ENCODE peak calls at places on chromosomes 4 and X, in nine cellular contexts. One of them, this sample, is unnamed.

GRCh38 chr4:128385683-128386304 is 98.2 kb upstream of the PGRMC2 start:
- DNase-seq in H1: no peak
- DNase-seq in lower lobe of right lung: no peak
- DNase-seq in tibial nerve: no peak
- DNase-seq in body of pancreas: no peak
- DNase-seq in CD4-positive, alpha-beta T cell: no peak
- DNase-seq in CD8-positive, alpha-beta T cell: no peak
- DNase-seq in esophagus squamous epithelium: no peak
- DNase-seq in WERI-Rb-1: no peak
- DNase-seq in this sample: no peak

GRCh38 chrX:84187501-84188319 is at the start of gene RPS6KA6:
- DNase-seq in CD4-positive, alpha-beta T cell: no peak
- DNase-seq in esophagus squamous epithelium: no peak
- DNase-seq in body of pancreas: peak; percentile 34
- DNase-seq in lower lobe of right lung: peak; percentile 39
- DNase-seq in tibial nerve: peak; percentile 4
- DNase-seq in H1: peak; percentile 61
- DNase-seq in CD8-positive, alpha-beta T cell: no peak
- DNase-seq in WERI-Rb-1: peak; percentile 22
- DNase-seq in this sample: peak; percentile 48

GRCh38 chr4:139042981-139043460 is 27.4 kb downstream of the NOCT start:
- DNase-seq in CD8-positive, alpha-beta T cell: no peak
- DNase-seq in body of pancreas: no peak
- DNase-seq in WERI-Rb-1: no peak
- DNase-seq in H1: peak; percentile 45
- DNase-seq in CD4-positive, alpha-beta T cell: no peak
- DNase-seq in esophagus squamous epithelium: no peak
- DNase-seq in tibial nerve: peak; percentile 16
- DNase-seq in lower lobe of right lung: no peak
- DNase-seq in this sample: no peak

GRCh38 chrX:69415698-69416097 is 88.4 kb upstream of the NALF2 start:
- DNase-seq in tibial nerve: no peak
- DNase-seq in CD8-positive, alpha-beta T cell: no peak
- DNase-seq in body of pancreas: no peak
- DNase-seq in esophagus squamous epithelium: no peak
- DNase-seq in H1: no peak
- DNase-seq in WERI-Rb-1: no peak
- DNase-seq in lower lobe of right lung: no peak
- DNase-seq in CD4-positive, alpha-beta T cell: no peak
- DNase-seq in this sample: no peak

GRCh38 chrX:14080031-14080430 is 50.3 kb upstream of the GEMIN8 start:
- DNase-seq in lower lobe of right lung: no peak
- DNase-seq in esophagus squamous epithelium: no peak
- DNase-seq in H1: no peak
- DNase-seq in body of pancreas: no peak
- DNase-seq in CD4-positive, alpha-beta T cell: no peak
- DNase-seq in CD8-positive, alpha-beta T cell: no peak
- DNase-seq in WERI-Rb-1: no peak
- DNase-seq in tibial nerve: no peak
- DNase-seq in this sample: no peak

GRCh38 chr4:185261971-185262370 is 52.6 kb downstream of the SNX25 start:
- DNase-seq in lower lobe of right lung: no peak
- DNase-seq in body of pancreas: peak; percentile 15
- DNase-seq in WERI-Rb-1: no peak
- DNase-seq in CD8-positive, alpha-beta T cell: no peak
- DNase-seq in esophagus squamous epithelium: no peak
- DNase-seq in tibial nerve: no peak
- DNase-seq in CD4-positive, alpha-beta T cell: no peak
- DNase-seq in H1: no peak
- DNase-seq in this sample: no peak

GRCh38 chr4:78213218-78213617 is 156.1 kb downstream of the FRAS1 start:
- DNase-seq in esophagus squamous epithelium: no peak
- DNase-seq in H1: no peak
- DNase-seq in lower lobe of right lung: no peak
- DNase-seq in tibial nerve: no peak
- DNase-seq in CD4-positive, alpha-beta T cell: no peak
- DNase-seq in WERI-Rb-1: no peak
- DNase-seq in CD8-positive, alpha-beta T cell: no peak
- DNase-seq in body of pancreas: peak; percentile 34
- DNase-seq in this sample: no peak

GRCh38 chr4:86249074-86249473 is 110.8 kb downstream of the MAPK10 start:
- DNase-seq in lower lobe of right lung: no peak
- DNase-seq in WERI-Rb-1: no peak
- DNase-seq in CD4-positive, alpha-beta T cell: no peak
- DNase-seq in CD8-positive, alpha-beta T cell: no peak
- DNase-seq in H1: no peak
- DNase-seq in esophagus squamous epithelium: no peak
- DNase-seq in tibial nerve: no peak
- DNase-seq in body of pancreas: no peak
- DNase-seq in this sample: no peak

GRCh38 chrX:148572332-148572731 is 71.9 kb downstream of the AFF2 start:
- DNase-seq in body of pancreas: no peak
- DNase-seq in tibial nerve: no peak
- DNase-seq in lower lobe of right lung: no peak
- DNase-seq in CD8-positive, alpha-beta T cell: no peak
- DNase-seq in H1: no peak
- DNase-seq in WERI-Rb-1: no peak
- DNase-seq in esophagus squamous epithelium: no peak
- DNase-seq in CD4-positive, alpha-beta T cell: no peak
- DNase-seq in this sample: no peak

GRCh38 chrX:125205084-125205917 is 114.4 kb upstream of the TEX13C start:
- DNase-seq in H1: peak; percentile 57
- DNase-seq in esophagus squamous epithelium: no peak
- DNase-seq in lower lobe of right lung: peak; percentile 37
- DNase-seq in body of pancreas: peak; percentile 69
- DNase-seq in CD8-positive, alpha-beta T cell: no peak
- DNase-seq in tibial nerve: no peak
- DNase-seq in WERI-Rb-1: no peak
- DNase-seq in CD4-positive, alpha-beta T cell: no peak
- DNase-seq in this sample: peak; percentile 77

GRCh38 chr4:169115897-169116254 is 105.8 kb upstream of the CBR4 start:
- DNase-seq in tibial nerve: no peak
- DNase-seq in CD4-positive, alpha-beta T cell: no peak
- DNase-seq in WERI-Rb-1: no peak
- DNase-seq in CD8-positive, alpha-beta T cell: no peak
- DNase-seq in esophagus squamous epithelium: no peak
- DNase-seq in body of pancreas: peak; percentile 67
- DNase-seq in H1: no peak
- DNase-seq in lower lobe of right lung: peak; percentile 49
- DNase-seq in this sample: no peak

GRCh38 chr4:70315928-70316327 is 18.9 kb upstream of the CABS1 start:
- DNase-seq in CD4-positive, alpha-beta T cell: no peak
- DNase-seq in lower lobe of right lung: no peak
- DNase-seq in H1: no peak
- DNase-seq in tibial nerve: no peak
- DNase-seq in CD8-positive, alpha-beta T cell: no peak
- DNase-seq in WERI-Rb-1: no peak
- DNase-seq in esophagus squamous epithelium: no peak
- DNase-seq in body of pancreas: no peak
- DNase-seq in this sample: no peak

GRCh38 chr4:188941524-188942109 is 802.4 kb downstream of the TRIML1 start:
- DNase-seq in body of pancreas: no peak
- DNase-seq in H1: no peak
- DNase-seq in CD8-positive, alpha-beta T cell: no peak
- DNase-seq in WERI-Rb-1: no peak
- DNase-seq in CD4-positive, alpha-beta T cell: no peak
- DNase-seq in esophagus squamous epithelium: no peak
- DNase-seq in tibial nerve: no peak
- DNase-seq in lower lobe of right lung: no peak
- DNase-seq in this sample: peak; percentile 18

GRCh38 chr4:88457307-88458090 is 580 bp downstream of the HERC5 start:
- DNase-seq in CD4-positive, alpha-beta T cell: peak; percentile 20
- DNase-seq in WERI-Rb-1: peak; percentile 42
- DNase-seq in CD8-positive, alpha-beta T cell: peak; percentile 26
- DNase-seq in lower lobe of right lung: peak; percentile 62
- DNase-seq in H1: no peak
- DNase-seq in tibial nerve: peak; percentile 11
- DNase-seq in body of pancreas: peak; percentile 68
- DNase-seq in esophagus squamous epithelium: no peak
- DNase-seq in this sample: peak; percentile 35

GRCh38 chr4:152486414-152487389 is 49.2 kb downstream of the FBXW7 start:
- DNase-seq in body of pancreas: no peak
- DNase-seq in lower lobe of right lung: no peak
- DNase-seq in tibial nerve: no peak
- DNase-seq in WERI-Rb-1: no peak
- DNase-seq in esophagus squamous epithelium: no peak
- DNase-seq in CD4-positive, alpha-beta T cell: no peak
- DNase-seq in CD8-positive, alpha-beta T cell: no peak
- DNase-seq in H1: no peak
- DNase-seq in this sample: no peak

GRCh38 chrX:67998540-67998939 is 434.8 kb downstream of the OPHN1 start:
- DNase-seq in CD4-positive, alpha-beta T cell: no peak
- DNase-seq in H1: no peak
- DNase-seq in lower lobe of right lung: no peak
- DNase-seq in CD8-positive, alpha-beta T cell: no peak
- DNase-seq in esophagus squamous epithelium: no peak
- DNase-seq in body of pancreas: no peak
- DNase-seq in tibial nerve: no peak
- DNase-seq in WERI-Rb-1: no peak
- DNase-seq in this sample: no peak
- H3K9me3 ChIP-seq in CD4-positive, alpha-beta T cell: no peaks in the 10 kb centered on the region
- H3K9me3 ChIP-seq in H1: no peaks in the 10 kb centered on the region
- H3K9me3 ChIP-seq in lower lobe of right lung: peaks cover 6% of the 10 kb centered on the region
- H3K9me3 ChIP-seq in CD8-positive, alpha-beta T cell: no peaks in the 10 kb centered on the region
- H3K9me3 ChIP-seq in esophagus squamous epithelium: no peaks in the 10 kb centered on the region
- H3K9me3 ChIP-seq in body of pancreas: no peaks in the 10 kb centered on the region
- H3K9me3 ChIP-seq in tibial nerve: no peaks in the 10 kb centered on the region
- H3K9me3 ChIP-seq in WERI-Rb-1: no peaks in the 10 kb centered on the region
- H3K9me3 ChIP-seq in this sample: no peaks in the 10 kb centered on the region

DNA sequence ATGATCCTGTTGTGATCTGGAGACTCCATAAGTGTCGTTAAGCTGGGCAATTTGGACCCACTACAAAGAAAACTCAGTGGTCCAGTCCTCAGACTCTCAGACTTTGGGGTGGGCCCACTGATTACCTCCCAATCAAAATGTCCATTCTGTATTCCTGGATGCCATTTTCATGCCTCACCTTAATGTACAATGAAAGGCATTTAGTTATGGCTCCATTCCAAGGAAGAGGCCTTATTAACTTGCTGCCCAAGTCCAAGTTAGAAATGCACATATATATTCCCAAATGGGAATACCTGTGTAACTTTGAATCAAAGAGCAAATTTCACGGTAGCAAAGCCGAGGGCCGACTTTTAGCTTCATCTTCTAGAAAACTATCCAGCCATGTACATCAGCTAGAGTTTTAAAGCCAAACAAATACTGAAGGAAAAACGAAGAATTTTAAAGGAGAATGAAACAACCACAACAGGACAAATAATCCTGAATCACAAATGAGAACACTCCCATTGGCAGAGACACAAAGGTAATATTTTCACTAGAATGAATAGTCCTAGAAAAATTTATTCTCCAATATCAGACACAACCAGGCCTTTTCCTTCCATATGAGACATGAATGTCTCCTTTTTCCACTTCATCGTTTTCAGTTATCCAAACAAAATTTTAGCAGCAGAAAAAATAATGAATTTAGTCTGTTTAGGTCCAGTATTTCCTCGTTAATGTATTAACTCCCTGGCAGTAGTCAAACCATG is 63.7 kb upstream of the HHIP start:
- DNase-seq in body of pancreas: no peak
- DNase-seq in tibial nerve: no peak
- DNase-seq in CD8-positive, alpha-beta T cell: no peak
- DNase-seq in H1: no peak
- DNase-seq in WERI-Rb-1: no peak
- DNase-seq in esophagus squamous epithelium: no peak
- DNase-seq in CD4-positive, alpha-beta T cell: no peak
- DNase-seq in lower lobe of right lung: no peak
- DNase-seq in this sample: no peak
- H3K27me3 ChIP-seq in body of pancreas: no peaks in the 10 kb centered on the region
- H3K27me3 ChIP-seq in tibial nerve: no peaks in the 10 kb centered on the region
- H3K27me3 ChIP-seq in CD8-positive, alpha-beta T cell: no peaks in the 10 kb centered on the region
- H3K27me3 ChIP-seq in H1: no peaks in the 10 kb centered on the region
- H3K27me3 ChIP-seq in WERI-Rb-1: no peaks in the 10 kb centered on the region
- H3K27me3 ChIP-seq in esophagus squamous epithelium: no peaks in the 10 kb centered on the region
- H3K27me3 ChIP-seq in CD4-positive, alpha-beta T cell: no peaks in the 10 kb centered on the region
- H3K27me3 ChIP-seq in lower lobe of right lung: no peaks in the 10 kb centered on the region
- H3K27me3 ChIP-seq in this sample: no peaks in the 10 kb centered on the region

DNA sequence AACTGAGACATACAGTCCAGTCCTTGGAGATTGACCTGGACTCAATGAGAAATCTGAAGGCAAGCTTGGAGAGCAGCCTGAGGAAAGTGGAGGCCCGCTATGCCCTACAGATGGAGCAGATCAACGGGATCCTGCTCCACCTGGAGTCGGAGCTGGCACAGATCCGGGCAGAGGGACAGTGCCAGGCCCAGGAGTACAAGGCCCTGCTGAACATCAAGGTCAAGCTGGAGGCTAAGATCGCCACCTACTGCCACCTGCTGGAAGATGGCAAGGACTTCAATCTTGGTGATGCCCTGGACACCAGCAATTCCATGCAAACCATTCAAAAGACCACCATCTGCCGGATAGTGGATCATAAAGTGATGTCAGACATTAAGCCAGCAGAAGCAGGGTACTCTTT is 20.4 kb upstream of the FRMPD3 start:
- DNase-seq in body of pancreas: peak; percentile 74
- DNase-seq in tibial nerve: no peak
- DNase-seq in lower lobe of right lung: no peak
- DNase-seq in H1: peak; percentile 49
- DNase-seq in CD8-positive, alpha-beta T cell: no peak
- DNase-seq in WERI-Rb-1: peak; percentile 53
- DNase-seq in CD4-positive, alpha-beta T cell: peak; percentile 2
- DNase-seq in esophagus squamous epithelium: no peak
- DNase-seq in this sample: peak; percentile 51
- TF ChIP-seq CTCF in body of pancreas: peak; percentile 41
- TF ChIP-seq CTCF in tibial nerve: peak; percentile 10
- TF ChIP-seq CTCF in lower lobe of right lung: peak; percentile 30
- TF ChIP-seq CTCF in H1: peak; percentile 37
- TF ChIP-seq CTCF in CD8-positive, alpha-beta T cell: no peak
- TF ChIP-seq CTCF in WERI-Rb-1: peak; percentile 65
- TF ChIP-seq CTCF in CD4-positive, alpha-beta T cell: peak; percentile 20
- TF ChIP-seq CTCF in esophagus squamous epithelium: peak; percentile 32
- TF ChIP-seq CTCF in this sample: peak; percentile 19

GRCh38 chr4:19309365-19309764 is 942.3 kb upstream of the SLIT2 start:
- DNase-seq in tibial nerve: no peak
- DNase-seq in CD4-positive, alpha-beta T cell: no peak
- DNase-seq in CD8-positive, alpha-beta T cell: no peak
- DNase-seq in WERI-Rb-1: no peak
- DNase-seq in body of pancreas: no peak
- DNase-seq in lower lobe of right lung: no peak
- DNase-seq in H1: no peak
- DNase-seq in esophagus squamous epithelium: no peak
- DNase-seq in this sample: no peak
- H3K9me3 ChIP-seq in tibial nerve: no peaks in the 10 kb centered on the region
- H3K9me3 ChIP-seq in CD4-positive, alpha-beta T cell: peaks cover 5% of the 10 kb centered on the region
- H3K9me3 ChIP-seq in CD8-positive, alpha-beta T cell: no peaks in the 10 kb centered on the region
- H3K9me3 ChIP-seq in WERI-Rb-1: no peaks in the 10 kb centered on the region
- H3K9me3 ChIP-seq in body of pancreas: no peaks in the 10 kb centered on the region
- H3K9me3 ChIP-seq in lower lobe of right lung: no peaks in the 10 kb centered on the region
- H3K9me3 ChIP-seq in H1: no peaks in the 10 kb centered on the region
- H3K9me3 ChIP-seq in esophagus squamous epithelium: no peaks in the 10 kb centered on the region
- H3K9me3 ChIP-seq in this sample: no peaks in the 10 kb centered on the region

GRCh38 chr4:16048639-16049448 is 35.0 kb downstream of the PROM1 start:
- DNase-seq in lower lobe of right lung: no peak
- DNase-seq in WERI-Rb-1: no peak
- DNase-seq in CD4-positive, alpha-beta T cell: no peak
- DNase-seq in body of pancreas: no peak
- DNase-seq in CD8-positive, alpha-beta T cell: no peak
- DNase-seq in H1: no peak
- DNase-seq in esophagus squamous epithelium: no peak
- DNase-seq in tibial nerve: no peak
- DNase-seq in this sample: no peak
- H3K27me3 ChIP-seq in lower lobe of right lung: peaks cover 3% of the 10 kb centered on the region
- H3K27me3 ChIP-seq in WERI-Rb-1: no peaks in the 10 kb centered on the region
- H3K27me3 ChIP-seq in CD4-positive, alpha-beta T cell: peaks cover 8% of the 10 kb centered on the region
- H3K27me3 ChIP-seq in body of pancreas: no peaks in the 10 kb centered on the region
- H3K27me3 ChIP-seq in CD8-positive, alpha-beta T cell: no peaks in the 10 kb centered on the region
- H3K27me3 ChIP-seq in H1: no peaks in the 10 kb centered on the region
- H3K27me3 ChIP-seq in esophagus squamous epithelium: no peaks in the 10 kb centered on the region
- H3K27me3 ChIP-seq in tibial nerve: peaks cover 8% of the 10 kb centered on the region
- H3K27me3 ChIP-seq in this sample: peaks cover 4% of the 10 kb centered on the region

This sample was measured in adrenal gland.